ENCODE peak calls at places on chromosomes 3 and 15, in four cellular contexts. A is adrenal gland, F is cardiac muscle cell, X is neuronal stem cell. O is an unnamed sample. For H3K9me3, the result is how much of the 10 kb centered on the place peaks cover.

GRCh38 chr3:8658326-8659212 is 14.0 kb upstream of the SSUH2 start:
- DNase-seq in A (peak), F (peak), X (no peak), O (peak)

GRCh38 chr3:50811893-50812292 is 137.2 kb downstream of the DOCK3 start:
- DNase-seq in A (no peak), F (no peak), X (no peak), O (no peak)

GRCh38 chr15:50315814-50316630 is 39.0 kb downstream of the GABPB1 start:
- DNase-seq in A (no peak), F (peak), X (peak), O (no peak)

GRCh38 chr15:101689901-101690300 is 34.4 kb downstream of the TARS3 start:
- DNase-seq in A (peak), F (no peak), X (no peak), O (no peak)

GRCh38 chr3:115169808-115170207 is 22.7 kb upstream of the ZBTB20 start:
- DNase-seq in A (no peak), F (no peak), X (no peak), O (no peak)

GRCh38 chr15:96343529-96344072 is 13.1 kb downstream of the NR2F2 start:
- DNase-seq in A (peak), F (no peak), X (no peak), O (no peak)

GRCh38 chr15:59940928-59941327 is 63.2 kb upstream of the FOXB1 start:
- DNase-seq in A (no peak), F (no peak), X (no peak), O (no peak)

GRCh38 chr3:22795917-22796316 is 407.2 kb upstream of the UBE2E2 start:
- DNase-seq in A (no peak), F (no peak), X (no peak), O (no peak)

GRCh38 chr3:83523470-83524073 is 1435.2 kb upstream of the CADM2 start:
- DNase-seq in A (peak), F (peak), X (peak), O (peak)

GRCh38 chr15:77455696-77456293 is 35.1 kb downstream of the HMG20A start:
- DNase-seq in A (no peak), F (no peak), X (no peak), O (no peak)

GRCh38 chr3:151226825-151227224 is 23.8 kb upstream of the GPR171 start:
- DNase-seq in A (no peak), F (no peak), X (no peak), O (no peak)

GRCh38 chr3:127630811-127631714 is 2.1 kb downstream of the PODXL2 start:
- DNase-seq in A (no peak), F (no peak), X (no peak), O (no peak)

GRCh38 chr15:51737538-51738305 is at the start of gene LYSMD2:
- DNase-seq in A (peak), F (peak), X (peak), O (peak)

GRCh38 chr15:38453971-38454686 is at the start of gene FAM98B:
- DNase-seq in A (peak), F (peak), X (peak), O (peak)

GRCh38 chr15:85494035-85494793 is 113.8 kb downstream of the AKAP13 start:
- DNase-seq in A (no peak), F (no peak), X (no peak), O (peak)

GRCh38 chr15:57861805-57862586 is 155.5 kb downstream of the POLR2M start:
- DNase-seq in A (no peak), F (no peak), X (no peak), O (no peak)

GRCh38 chr3:179806177-179806576 is 153.3 kb downstream of the USP13 start:
- DNase-seq in A (no peak), F (no peak), X (no peak), O (no peak)

GRCh38 chr15:57332326-57332725 is 44.0 kb upstream of the CGNL1 start:
- DNase-seq in A (no peak), F (no peak), X (no peak), O (no peak)

GRCh38 chr3:12627371-12627770 is 36.5 kb downstream of the RAF1 start:
- DNase-seq in A (no peak), F (no peak), X (no peak), O (no peak)

GRCh38 chr15:82045179-82045891 is 483 bp downstream of the MEX3B start:
- DNase-seq in A (peak), F (peak), X (peak), O (peak)

GRCh38 chr3:46971742-46972141 is 4.8 kb downstream of the CCDC12 start:
- DNase-seq in A (no peak), F (no peak), X (no peak), O (no peak)

GRCh38 chr15:59299919-59300617 is 72.6 kb downstream of the MYO1E start:
- DNase-seq in A (peak), F (no peak), X (no peak), O (no peak)

GRCh38 chr3:25433868-25434267 is 5.8 kb downstream of the RARB start:
- DNase-seq in A (no peak), F (no peak), X (no peak), O (peak)

GRCh38 chr15:32802296-32802936 is 84.6 kb downstream of the GREM1 start:
- DNase-seq in A (no peak), F (no peak), X (no peak), O (no peak)

GRCh38 chr15:90161946-90162345 is 39.2 kb upstream of the SEMA4B start:
- DNase-seq in A (no peak), F (no peak), X (no peak), O (no peak)

GRCh38 chr15:86550075-86550474 is 470.4 kb downstream of the AGBL1 start:
- DNase-seq in A (no peak), F (no peak), X (no peak), O (no peak)

GRCh38 chr3:100440895-100441294 is 39.6 kb downstream of the LNP1 start:
- DNase-seq in A (no peak), F (no peak), X (no peak), O (peak)

GRCh38 chr3:168794427-168794826 is 698.7 kb upstream of the GOLIM4 start:
- DNase-seq in A (no peak), F (no peak), X (no peak), O (no peak)

GRCh38 chr15:101115887-101116680 is 135.8 kb downstream of the CHSY1 start:
- DNase-seq in A (no peak), F (no peak), X (no peak), O (peak)

GRCh38 chr3:12462159-12462962 is 21.9 kb upstream of the TSEN2 start:
- DNase-seq in A (no peak), F (no peak), X (no peak), O (no peak)

GRCh38 chr15:72740202-72740601 is 43.4 kb downstream of the ADPGK start:
- DNase-seq in A (no peak), F (no peak), X (no peak), O (no peak)

GRCh38 chr15:64877435-64877834 is 34.3 kb upstream of the ANKDD1A start:
- DNase-seq in A (peak), F (no peak), X (no peak), O (no peak)
- H3K9me3 ChIP-seq in A (under half), F (under half), X (under half), O (under half)

DNA sequence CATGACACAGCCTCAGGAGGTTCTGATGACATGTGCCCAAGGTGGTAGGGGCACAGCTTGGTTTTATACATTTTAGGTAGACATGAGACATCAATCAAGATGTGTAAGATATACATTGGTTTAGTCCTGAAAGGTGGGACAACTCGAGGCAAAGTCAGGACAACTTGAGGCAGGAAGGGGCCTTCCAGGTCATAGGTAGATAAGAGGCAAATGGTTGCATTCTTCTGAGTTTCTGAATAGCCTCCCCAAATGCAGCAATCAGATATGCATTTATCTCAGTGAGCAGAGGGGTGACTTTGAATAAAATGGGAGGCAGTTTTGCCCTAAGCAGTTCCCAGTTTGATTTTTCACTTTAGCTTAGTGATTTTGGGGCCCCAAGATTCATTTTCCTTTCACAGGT is 91.6 kb downstream of the CHCHD4 start:
- DNase-seq in A (no peak), F (no peak), X (no peak), O (no peak)
- H3K9me3 ChIP-seq in A (under half), F (under half), X (under half), O (under half)

GRCh38 chr3:30914696-30915095 is 20.2 kb upstream of the GADL1 start:
- DNase-seq in A (no peak), F (no peak), X (no peak), O (no peak)
- H3K9me3 ChIP-seq in A (under half), F (under half), X (under half), O (under half)

GRCh38 chr3:196514913-196515621 is at the start of gene SMCO1:
- DNase-seq in A (no peak), F (peak), X (no peak), O (no peak)

GRCh38 chr3:196518999-196519737 is 4.0 kb upstream of the SMCO1 start:
- DNase-seq in A (peak), F (peak), X (no peak), O (peak)

GRCh38 chr3:196517142-196517808 is 2.1 kb upstream of the SMCO1 start:
- DNase-seq in A (no peak), F (no peak), X (no peak), O (no peak)

GRCh38 chr3:196519738-196520122 is 4.6 kb upstream of the SMCO1 start:
- DNase-seq in A (no peak), F (no peak), X (no peak), O (peak)

DNA sequence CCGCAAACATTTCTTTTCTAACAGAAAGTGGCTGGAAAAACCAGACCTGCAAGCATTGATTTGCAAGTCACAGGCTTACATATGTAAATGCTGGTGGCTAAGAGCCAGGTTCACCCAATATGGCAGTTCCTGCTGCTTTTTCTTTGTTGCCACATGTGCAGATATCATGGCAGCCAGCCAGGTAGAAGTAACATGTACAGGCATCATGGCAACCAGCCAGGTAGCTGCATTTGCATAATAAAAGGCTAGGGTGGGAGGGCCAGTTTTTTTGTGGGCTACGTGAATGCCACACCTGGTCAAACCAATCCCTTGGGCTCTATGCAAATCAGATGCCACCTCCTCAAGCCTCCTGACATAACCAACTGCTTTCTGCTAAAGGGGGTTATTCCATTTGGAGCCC is 2.8 kb upstream of the SMCO1 start:
- DNase-seq in A (no peak), F (no peak), X (no peak), O (peak)
- H3K9me3 ChIP-seq in A (under half), F (under half), X (under half), O (under half)

GRCh38 chr15:25051399-25052154 is 96.8 kb downstream of the SNRPN start:
- DNase-seq in A (no peak), F (no peak), X (no peak), O (no peak)
- H3K9me3 ChIP-seq in A (under half), F (under half), X (half or more), O (under half)

DNA sequence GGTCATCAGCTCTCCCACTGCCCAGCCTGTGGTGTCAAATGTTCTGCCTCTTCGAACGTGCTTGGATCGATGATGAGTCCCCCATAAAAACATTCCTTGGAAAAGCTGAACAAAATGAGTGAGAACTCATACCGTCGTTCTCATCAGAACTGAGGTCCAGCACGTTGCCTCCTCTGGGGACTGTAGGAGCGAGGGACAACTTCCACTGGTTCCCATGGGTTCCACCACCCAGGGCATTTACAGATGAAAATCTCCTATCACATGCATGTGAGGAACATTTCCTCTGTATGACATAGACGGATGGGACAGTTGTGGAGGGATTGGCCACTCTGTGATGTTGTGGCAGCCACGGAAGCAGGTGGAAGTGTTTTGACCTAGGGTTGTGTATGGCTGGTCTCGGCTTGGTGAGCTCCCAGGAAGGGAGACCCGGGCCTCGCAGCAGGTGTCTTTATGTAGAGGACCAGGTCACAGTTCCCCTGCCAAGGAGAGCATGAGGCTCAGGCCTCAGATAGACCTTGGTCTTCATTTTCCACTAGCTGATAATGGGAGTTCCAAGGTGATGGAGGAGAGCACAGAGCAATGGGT is 113.0 kb downstream of the SNRPN start:
- DNase-seq in A (no peak), F (no peak), X (no peak), O (no peak)
- H3K9me3 ChIP-seq in A (under half), F (under half), X (half or more), O (under half)

O was measured in BE2C.